ENCODE peak calls at places on chromosomes 4 and X, in nine cellular contexts. One of them, this sample, is unnamed. For H3K4me1, the result is how much of the 10 kb centered on the place peaks cover.

GRCh38 chr4:37540486-37540885 is 145.7 kb downstream of the RELL1 start:
- DNase-seq in HAP-1: no peak
- DNase-seq in psoas muscle: no peak
- DNase-seq in IMR-90: no peak
- DNase-seq in upper lobe of right lung: no peak
- DNase-seq in H9: no peak
- DNase-seq in aorta: no peak
- DNase-seq in body of pancreas: no peak
- DNase-seq in heart right ventricle: no peak
- DNase-seq in this sample: no peak

GRCh38 chr4:36281384-36282106 is at the start of gene DTHD1:
- DNase-seq in upper lobe of right lung: no peak
- DNase-seq in aorta: no peak
- DNase-seq in heart right ventricle: no peak
- DNase-seq in H9: no peak
- DNase-seq in IMR-90: no peak
- DNase-seq in body of pancreas: no peak
- DNase-seq in HAP-1: no peak
- DNase-seq in psoas muscle: no peak
- DNase-seq in this sample: no peak

GRCh38 chrX:38183577-38183976 is 37.1 kb downstream of the SRPX start:
- DNase-seq in HAP-1: no peak
- DNase-seq in aorta: no peak
- DNase-seq in heart right ventricle: no peak
- DNase-seq in IMR-90: peak
- DNase-seq in psoas muscle: no peak
- DNase-seq in body of pancreas: no peak
- DNase-seq in upper lobe of right lung: no peak
- DNase-seq in H9: no peak
- DNase-seq in this sample: no peak

GRCh38 chrX:7233632-7234406 is 85.9 kb upstream of the PUDP start:
- DNase-seq in HAP-1: no peak
- DNase-seq in upper lobe of right lung: no peak
- DNase-seq in aorta: no peak
- DNase-seq in heart right ventricle: no peak
- DNase-seq in psoas muscle: no peak
- DNase-seq in H9: no peak
- DNase-seq in body of pancreas: no peak
- DNase-seq in IMR-90: no peak
- DNase-seq in this sample: no peak

GRCh38 chr4:88177981-88178632 is 19.7 kb upstream of the ABCG2 start:
- DNase-seq in body of pancreas: no peak
- DNase-seq in IMR-90: peak
- DNase-seq in upper lobe of right lung: no peak
- DNase-seq in H9: peak
- DNase-seq in aorta: no peak
- DNase-seq in HAP-1: peak
- DNase-seq in psoas muscle: no peak
- DNase-seq in heart right ventricle: no peak
- DNase-seq in this sample: no peak

GRCh38 chrX:118038614-118039365 is 77.8 kb downstream of the KLHL13 start:
- DNase-seq in body of pancreas: no peak
- DNase-seq in heart right ventricle: peak
- DNase-seq in H9: no peak
- DNase-seq in aorta: no peak
- DNase-seq in upper lobe of right lung: no peak
- DNase-seq in psoas muscle: no peak
- DNase-seq in IMR-90: peak
- DNase-seq in HAP-1: no peak
- DNase-seq in this sample: no peak

GRCh38 chr4:22607382-22607781 is 85.4 kb upstream of the GBA3 start:
- DNase-seq in heart right ventricle: no peak
- DNase-seq in HAP-1: peak
- DNase-seq in body of pancreas: peak
- DNase-seq in IMR-90: peak
- DNase-seq in aorta: no peak
- DNase-seq in psoas muscle: peak
- DNase-seq in H9: peak
- DNase-seq in upper lobe of right lung: no peak
- DNase-seq in this sample: peak

GRCh38 chrX:39196192-39197102 is 395.2 kb downstream of the MID1IP1 start:
- DNase-seq in IMR-90: peak
- DNase-seq in psoas muscle: no peak
- DNase-seq in upper lobe of right lung: no peak
- DNase-seq in body of pancreas: peak
- DNase-seq in aorta: no peak
- DNase-seq in heart right ventricle: no peak
- DNase-seq in H9: no peak
- DNase-seq in HAP-1: no peak
- DNase-seq in this sample: no peak

GRCh38 chrX:67545772-67546495 is 2.1 kb downstream of the AR start:
- DNase-seq in IMR-90: no peak
- DNase-seq in aorta: peak
- DNase-seq in psoas muscle: peak
- DNase-seq in heart right ventricle: peak
- DNase-seq in body of pancreas: peak
- DNase-seq in upper lobe of right lung: peak
- DNase-seq in H9: peak
- DNase-seq in HAP-1: peak
- DNase-seq in this sample: peak

GRCh38 chrX:119041175-119041574 is 31.6 kb upstream of the CT47C1 start:
- DNase-seq in HAP-1: no peak
- DNase-seq in upper lobe of right lung: no peak
- DNase-seq in H9: no peak
- DNase-seq in heart right ventricle: peak
- DNase-seq in IMR-90: peak
- DNase-seq in aorta: no peak
- DNase-seq in body of pancreas: peak
- DNase-seq in psoas muscle: peak
- DNase-seq in this sample: peak

GRCh38 chrX:135463937-135464336 is 42.2 kb downstream of the SMIM10L2A start:
- DNase-seq in H9: no peak
- DNase-seq in aorta: no peak
- DNase-seq in IMR-90: peak
- DNase-seq in psoas muscle: no peak
- DNase-seq in body of pancreas: no peak
- DNase-seq in heart right ventricle: no peak
- DNase-seq in upper lobe of right lung: no peak
- DNase-seq in HAP-1: no peak
- DNase-seq in this sample: no peak

GRCh38 chrX:115892787-115893671 is 277.5 kb upstream of the AGTR2 start:
- DNase-seq in aorta: peak
- DNase-seq in psoas muscle: peak
- DNase-seq in IMR-90: peak
- DNase-seq in heart right ventricle: no peak
- DNase-seq in HAP-1: peak
- DNase-seq in body of pancreas: peak
- DNase-seq in H9: peak
- DNase-seq in upper lobe of right lung: no peak
- DNase-seq in this sample: peak

GRCh38 chrX:153878969-153879653 is 6.9 kb downstream of the L1CAM start:
- DNase-seq in HAP-1: no peak
- DNase-seq in upper lobe of right lung: no peak
- DNase-seq in heart right ventricle: no peak
- DNase-seq in body of pancreas: no peak
- DNase-seq in psoas muscle: no peak
- DNase-seq in H9: peak
- DNase-seq in IMR-90: no peak
- DNase-seq in aorta: no peak
- DNase-seq in this sample: no peak

DNA sequence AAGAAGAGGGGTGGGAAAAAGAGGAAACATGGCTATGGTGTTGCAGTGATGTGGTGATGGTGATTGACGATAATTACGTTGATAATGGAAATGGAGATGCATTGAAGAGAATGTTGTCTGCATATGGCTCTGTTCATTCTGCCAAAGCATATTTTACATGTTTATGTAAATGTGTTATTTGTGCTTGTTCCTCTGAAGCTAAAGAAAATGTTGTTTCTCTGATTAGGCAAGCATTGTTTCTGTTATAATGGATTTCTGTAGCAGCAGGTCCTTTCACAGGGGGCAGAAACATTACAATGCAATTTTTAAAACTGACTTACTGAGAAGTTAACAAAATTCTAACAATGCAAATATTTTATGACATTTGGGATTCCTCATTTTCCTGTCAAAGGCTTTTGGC is 958.8 kb downstream of the CCSER1 start:
- DNase-seq in body of pancreas: no peak
- DNase-seq in HAP-1: no peak
- DNase-seq in H9: no peak
- DNase-seq in psoas muscle: no peak
- DNase-seq in IMR-90: no peak
- DNase-seq in upper lobe of right lung: no peak
- DNase-seq in aorta: no peak
- DNase-seq in heart right ventricle: no peak
- DNase-seq in this sample: no peak
- H3K4me1 ChIP-seq in body of pancreas: under half
- H3K4me1 ChIP-seq in HAP-1: under half
- H3K4me1 ChIP-seq in H9: under half
- H3K4me1 ChIP-seq in psoas muscle: under half
- H3K4me1 ChIP-seq in IMR-90: under half
- H3K4me1 ChIP-seq in upper lobe of right lung: under half
- H3K4me1 ChIP-seq in aorta: under half
- H3K4me1 ChIP-seq in heart right ventricle: under half
- H3K4me1 ChIP-seq in this sample: under half

DNA sequence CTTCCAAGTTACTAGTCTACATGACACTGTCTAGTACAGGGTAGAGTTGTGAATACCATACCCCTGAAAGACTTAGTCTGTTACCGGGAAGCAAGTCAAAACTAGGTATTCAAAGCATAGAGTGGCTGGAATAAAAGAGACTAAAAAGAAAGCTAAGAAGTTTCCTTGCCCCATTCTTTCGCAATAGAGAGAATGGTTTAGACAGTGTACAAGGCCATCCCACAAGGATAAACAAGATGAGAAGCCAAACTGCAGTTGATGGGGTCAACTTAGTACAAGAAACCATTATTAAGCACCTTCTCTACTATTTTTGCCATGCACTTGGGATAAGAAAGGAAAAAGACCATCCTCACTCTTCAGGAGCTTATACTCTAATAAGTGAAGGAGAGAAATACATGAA is 30.3 kb downstream of the AMMECR1 start:
- DNase-seq in HAP-1: no peak
- DNase-seq in H9: no peak
- DNase-seq in body of pancreas: no peak
- DNase-seq in IMR-90: peak
- DNase-seq in psoas muscle: no peak
- DNase-seq in upper lobe of right lung: no peak
- DNase-seq in aorta: no peak
- DNase-seq in heart right ventricle: no peak
- DNase-seq in this sample: no peak
- H3K4me1 ChIP-seq in HAP-1: under half
- H3K4me1 ChIP-seq in H9: under half
- H3K4me1 ChIP-seq in body of pancreas: under half
- H3K4me1 ChIP-seq in IMR-90: under half
- H3K4me1 ChIP-seq in psoas muscle: under half
- H3K4me1 ChIP-seq in upper lobe of right lung: under half
- H3K4me1 ChIP-seq in aorta: under half
- H3K4me1 ChIP-seq in heart right ventricle: under half
- H3K4me1 ChIP-seq in this sample: under half

GRCh38 chr4:139299536-139299935 is 1.8 kb upstream of the NAA15 start:
- DNase-seq in aorta: no peak
- DNase-seq in psoas muscle: no peak
- DNase-seq in body of pancreas: no peak
- DNase-seq in heart right ventricle: no peak
- DNase-seq in upper lobe of right lung: no peak
- DNase-seq in HAP-1: no peak
- DNase-seq in IMR-90: peak
- DNase-seq in H9: no peak
- DNase-seq in this sample: no peak

GRCh38 chr4:139304920-139305319 is 2.6 kb upstream of the NDUFC1 start:
- DNase-seq in heart right ventricle: no peak
- DNase-seq in aorta: no peak
- DNase-seq in HAP-1: no peak
- DNase-seq in IMR-90: no peak
- DNase-seq in psoas muscle: no peak
- DNase-seq in H9: no peak
- DNase-seq in upper lobe of right lung: no peak
- DNase-seq in body of pancreas: no peak
- DNase-seq in this sample: no peak

GRCh38 chr4:139300431-139301142 is 718 bp upstream of the NAA15 start:
- DNase-seq in psoas muscle: no peak
- DNase-seq in upper lobe of right lung: no peak
- DNase-seq in HAP-1: no peak
- DNase-seq in IMR-90: peak
- DNase-seq in aorta: no peak
- DNase-seq in heart right ventricle: no peak
- DNase-seq in body of pancreas: peak
- DNase-seq in H9: no peak
- DNase-seq in this sample: no peak

GRCh38 chr4:139301143-139301820 is at the start of gene NAA15:
- DNase-seq in heart right ventricle: peak
- DNase-seq in psoas muscle: peak
- DNase-seq in H9: peak
- DNase-seq in upper lobe of right lung: peak
- DNase-seq in HAP-1: peak
- DNase-seq in aorta: peak
- DNase-seq in body of pancreas: peak
- DNase-seq in IMR-90: peak
- DNase-seq in this sample: peak

DNA sequence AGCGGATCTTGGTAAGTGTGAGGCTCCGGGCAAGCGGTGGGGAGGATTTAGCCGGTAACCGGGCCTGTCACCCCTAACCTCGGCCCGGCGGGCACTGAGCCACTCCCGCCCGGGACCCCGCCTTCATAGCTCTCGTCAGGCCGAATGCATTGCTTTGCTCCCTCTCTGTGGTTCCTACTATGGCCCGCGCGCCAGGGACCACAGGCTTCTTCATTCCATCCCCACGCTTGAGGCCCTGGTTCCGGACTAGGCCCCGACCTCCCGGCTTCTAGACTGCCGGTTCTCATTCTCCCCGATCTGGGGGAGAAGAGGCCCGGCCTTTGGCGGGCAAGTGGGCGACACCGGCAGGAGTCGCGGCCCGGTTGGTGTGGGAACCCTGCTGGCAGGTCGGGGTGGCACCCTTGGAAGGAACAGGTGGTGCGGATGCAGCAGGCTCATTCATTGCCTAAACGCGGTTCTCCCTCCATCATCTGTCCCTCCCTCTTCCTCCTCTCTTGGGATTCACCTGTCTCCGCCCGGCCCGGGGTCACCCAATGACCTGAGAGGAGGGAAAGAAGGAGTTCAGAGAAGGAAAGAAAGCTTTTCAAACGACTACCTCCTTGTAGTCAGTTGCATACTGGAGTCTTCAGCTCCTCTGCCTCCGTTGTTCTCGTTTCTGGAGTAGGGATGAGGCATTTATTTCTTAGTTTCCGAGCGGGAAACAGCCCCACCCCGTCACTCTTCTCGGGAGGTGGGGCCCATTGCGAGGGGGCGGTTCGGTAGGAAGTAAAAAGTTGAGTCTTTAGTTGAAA is at the start of gene NDUFC1:
- DNase-seq in heart right ventricle: peak
- DNase-seq in HAP-1: peak
- DNase-seq in aorta: peak
- DNase-seq in psoas muscle: peak
- DNase-seq in body of pancreas: peak
- DNase-seq in IMR-90: peak
- DNase-seq in upper lobe of right lung: peak
- DNase-seq in H9: peak
- DNase-seq in this sample: peak
- H3K4me1 ChIP-seq in heart right ventricle: half or more
- H3K4me1 ChIP-seq in HAP-1: under half
- H3K4me1 ChIP-seq in aorta: under half
- H3K4me1 ChIP-seq in psoas muscle: under half
- H3K4me1 ChIP-seq in body of pancreas: under half
- H3K4me1 ChIP-seq in IMR-90: under half
- H3K4me1 ChIP-seq in upper lobe of right lung: under half
- H3K4me1 ChIP-seq in H9: under half
- H3K4me1 ChIP-seq in this sample: under half

GRCh38 chrX:97766496-97767095 is 882.9 kb downstream of the RPA4 start:
- DNase-seq in aorta: no peak
- DNase-seq in psoas muscle: no peak
- DNase-seq in body of pancreas: no peak
- DNase-seq in upper lobe of right lung: no peak
- DNase-seq in IMR-90: no peak
- DNase-seq in heart right ventricle: no peak
- DNase-seq in H9: no peak
- DNase-seq in HAP-1: peak
- DNase-seq in this sample: no peak
- H3K4me1 ChIP-seq in aorta: under half
- H3K4me1 ChIP-seq in psoas muscle: under half
- H3K4me1 ChIP-seq in body of pancreas: under half
- H3K4me1 ChIP-seq in upper lobe of right lung: under half
- H3K4me1 ChIP-seq in IMR-90: under half
- H3K4me1 ChIP-seq in heart right ventricle: under half
- H3K4me1 ChIP-seq in H9: under half
- H3K4me1 ChIP-seq in HAP-1: under half
- H3K4me1 ChIP-seq in this sample: under half